ENCODE peak calls at places on chromosomes 1 and 21, in seven cellular contexts. G, H, X, Z, E, W and D are unnamed samples.

GRCh38 chr1:1089731-1090423 is 15.8 kb upstream of the RNF223 start:
- DNase-seq in G (no peak), H (peak; percentile 57), X (no peak), Z (no peak), E (peak; percentile 13), W (no peak), D (peak; percentile 7)

GRCh38 chr1:62882705-62883104 is 98.8 kb downstream of the ATG4C start:
- DNase-seq in G (no peak), H (no peak), X (no peak), Z (no peak), E (no peak), W (no peak), D (no peak)

GRCh38 chr21:44902268-44903053 is 18.2 kb downstream of the ITGB2 start:
- DNase-seq in G (no peak), H (no peak), X (no peak), Z (no peak), E (no peak), W (no peak), D (no peak)

GRCh38 chr1:239732770-239733169 is 346.4 kb downstream of the CHRM3 start:
- DNase-seq in G (no peak), H (no peak), X (no peak), Z (no peak), E (no peak), W (no peak), D (no peak)

GRCh38 chr1:95021794-95022193 is 51.0 kb downstream of the ALG14 start:
- DNase-seq in G (peak; percentile 65), H (no peak), X (peak; percentile 38), Z (no peak), E (no peak), W (no peak), D (no peak)

GRCh38 chr21:43600642-43601397 is 58.5 kb downstream of the HSF2BP start:
- DNase-seq in G (no peak), H (no peak), X (peak; percentile 95), Z (peak; percentile 84), E (no peak), W (peak; percentile 93), D (no peak)

GRCh38 chr21:36079010-36079649 is 9.3 kb downstream of the CBR1 start:
- DNase-seq in G (no peak), H (peak; percentile 75), X (no peak), Z (no peak), E (peak; percentile 52), W (peak; percentile 2), D (peak; percentile 55)

GRCh38 chr1:202192770-202193613 is 607 bp upstream of the LGR6 start:
- DNase-seq in G (peak; percentile 49), H (peak; percentile 78), X (peak; percentile 35), Z (no peak), E (peak; percentile 41), W (peak; percentile 42), D (peak; percentile 42)

GRCh38 chr21:44762221-44763049 is 39.2 kb downstream of the UBE2G2 start:
- DNase-seq in G (no peak), H (no peak), X (no peak), Z (no peak), E (no peak), W (no peak), D (no peak)

GRCh38 chr1:24391882-24392603 is 21.5 kb downstream of the STPG1 start:
- DNase-seq in G (peak; percentile 75), H (peak; percentile 76), X (peak; percentile 51), Z (peak; percentile 50), E (peak; percentile 37), W (peak; percentile 36), D (peak; percentile 28)

GRCh38 chr1:172907834-172908326 is 142.9 kb downstream of the TNFSF18 start:
- DNase-seq in G (no peak), H (no peak), X (no peak), Z (no peak), E (no peak), W (no peak), D (no peak)

GRCh38 chr1:170225735-170226524 is 80.2 kb downstream of the NTMT2 start:
- DNase-seq in G (no peak), H (no peak), X (no peak), Z (no peak), E (no peak), W (no peak), D (no peak)

GRCh38 chr1:45478129-45478802 is 12.7 kb downstream of the TESK2 start:
- DNase-seq in G (no peak), H (no peak), X (no peak), Z (no peak), E (no peak), W (no peak), D (no peak)

GRCh38 chr1:228860911-228861829 is 125.9 kb downstream of the RHOU start:
- DNase-seq in G (no peak), H (no peak), X (peak; percentile 87), Z (peak; percentile 75), E (no peak), W (peak; percentile 80), D (no peak)

GRCh38 chr1:66395202-66396061 is 138.5 kb upstream of the SGIP1 start:
- DNase-seq in G (no peak), H (no peak), X (peak; percentile 61), Z (peak; percentile 38), E (no peak), W (no peak), D (no peak)

GRCh38 chr21:21045538-21045937 is 47.3 kb downstream of the NCAM2 start:
- DNase-seq in G (no peak), H (no peak), X (peak; percentile 22), Z (no peak), E (no peak), W (no peak), D (no peak)

GRCh38 chr1:18114726-18115410 is 7.3 kb downstream of the IGSF21 start:
- DNase-seq in G (no peak), H (no peak), X (no peak), Z (no peak), E (no peak), W (no peak), D (no peak)

GRCh38 chr1:202618387-202619022 is 91.7 kb downstream of the SYT2 start:
- DNase-seq in G (no peak), H (no peak), X (peak; percentile 68), Z (peak; percentile 78), E (no peak), W (peak; percentile 59), D (no peak)

GRCh38 chr1:234965128-234965527 is 163.5 kb downstream of the TOMM20 start:
- DNase-seq in G (no peak), H (no peak), X (no peak), Z (no peak), E (no peak), W (no peak), D (no peak)

GRCh38 chr1:210230149-210230695 is 2.4 kb upstream of the SERTAD4 start:
- DNase-seq in G (no peak), H (no peak), X (no peak), Z (peak; percentile 17), E (no peak), W (no peak), D (no peak)

GRCh38 chr1:182515556-182515955 is 65.6 kb downstream of the RGSL1 start:
- DNase-seq in G (no peak), H (no peak), X (no peak), Z (no peak), E (no peak), W (no peak), D (no peak)

GRCh38 chr21:15732290-15732995 is 2.7 kb downstream of the USP25 start:
- DNase-seq in G (peak; percentile 72), H (no peak), X (peak; percentile 51), Z (peak; percentile 40), E (no peak), W (no peak), D (no peak)

GRCh38 chr1:206506803-206507394 is 432 bp upstream of the RASSF5 start:
- DNase-seq in G (no peak), H (peak; percentile 73), X (no peak), Z (no peak), E (no peak), W (no peak), D (no peak)

GRCh38 chr1:246782120-246782900 is 58.1 kb downstream of the SCCPDH start:
- DNase-seq in G (no peak), H (no peak), X (peak; percentile 72), Z (peak; percentile 59), E (no peak), W (peak; percentile 82), D (peak; percentile 75)

GRCh38 chr1:230067871-230068814 is 1.1 kb downstream of the GALNT2 start:
- DNase-seq in G (peak; percentile 45), H (peak; percentile 75), X (no peak), Z (peak; percentile 36), E (peak; percentile 38), W (no peak), D (no peak)

GRCh38 chr1:221530791-221531190 is 211.1 kb downstream of the DUSP10 start:
- DNase-seq in G (no peak), H (no peak), X (no peak), Z (no peak), E (no peak), W (no peak), D (no peak)

GRCh38 chr1:50476800-50477199 is 53.6 kb upstream of the DMRTA2 start:
- DNase-seq in G (no peak), H (no peak), X (no peak), Z (no peak), E (no peak), W (no peak), D (no peak)

GRCh38 chr1:240244968-240245628 is 153.4 kb downstream of the FMN2 start:
- DNase-seq in G (no peak), H (no peak), X (peak; percentile 90), Z (no peak), E (no peak), W (peak; percentile 69), D (no peak)

GRCh38 chr1:5222626-5223025 is 568.2 kb downstream of the AJAP1 start:
- DNase-seq in G (no peak), H (no peak), X (no peak), Z (no peak), E (no peak), W (no peak), D (no peak)
- H3K4me3 ChIP-seq in G (no peak overlapping the region), H (no peak overlapping the region), X (no peak overlapping the region), Z (no peak overlapping the region), E (no peak overlapping the region), W (no peak overlapping the region), D (no peak overlapping the region)

DNA sequence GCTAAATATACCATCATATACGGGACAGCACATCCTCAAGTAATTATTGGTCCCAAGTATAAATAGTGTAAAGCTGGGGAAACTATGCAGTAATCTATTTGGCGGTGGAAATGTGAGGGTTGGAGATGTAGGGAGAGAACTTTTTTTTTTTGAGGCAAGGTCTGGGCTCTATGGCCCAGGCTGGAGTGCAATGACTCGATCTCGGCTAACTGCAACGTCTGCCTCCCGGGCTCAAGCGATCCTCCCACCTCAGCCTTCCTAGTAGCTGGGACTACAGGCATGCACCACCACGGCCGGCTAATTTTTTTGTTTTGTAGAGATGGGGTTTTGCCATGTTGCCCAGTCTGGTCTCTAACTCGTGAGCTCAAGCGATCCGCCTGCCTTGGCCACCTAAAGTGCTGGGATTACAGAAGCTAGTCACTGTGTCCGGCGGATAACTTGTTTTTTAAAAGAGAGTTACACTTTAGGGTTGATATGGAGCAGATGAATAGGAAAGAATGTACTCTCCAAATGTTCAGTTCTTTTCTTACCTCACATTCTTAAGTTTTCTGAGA is 1.9 kb downstream of the IFT25 start:
- DNase-seq in G (no peak), H (no peak), X (no peak), Z (no peak), E (no peak), W (no peak), D (no peak)
- H3K27ac ChIP-seq in G (no peak overlapping the region), H (no peak overlapping the region), X (no peak overlapping the region), Z (no peak overlapping the region), E (no peak overlapping the region), W (no peak overlapping the region), D (no peak overlapping the region)

GRCh38 chr1:212415107-212415841 is 588 bp upstream of the PACC1 start:
- DNase-seq in G (no peak), H (no peak), X (no peak), Z (no peak), E (no peak), W (no peak), D (no peak)
- H3K4me3 ChIP-seq in G (peak overlapping the region; percentile 80), H (peak overlapping the region; percentile 85), X (peak overlapping the region; percentile 78), Z (peak overlapping the region; percentile 79), E (peak overlapping the region; percentile 72), W (peak overlapping the region; percentile 92), D (peak overlapping the region; percentile 97)

GRCh38 chr1:59673575-59674467 is 140.9 kb upstream of the HOOK1 start:
- DNase-seq in G (peak; percentile 6), H (peak; percentile 89), X (no peak), Z (peak; percentile 98), E (no peak), W (no peak), D (no peak)
- H3K27ac ChIP-seq in G (no peak overlapping the region), H (peak overlapping the region; percentile 83), X (no peak overlapping the region), Z (peak overlapping the region; percentile 97), E (peak overlapping the region; percentile 58), W (no peak overlapping the region), D (peak overlapping the region; percentile 65)